ENCODE peak calls at places on chromosomes 2 and 18, in ten cellular contexts. One of them, this sample, is unnamed.

GRCh38 chr2:118089015-118089800 is 937 bp downstream of the INSIG2 start:
- DNase-seq in activated CD8-positive, alpha-beta T cell treated with anti-CD3 and anti-CD28 coated beads, Interleukin-2, amount 10 ng/mL, durations not matched to agents 7 days and 5 days: peak; percentile 48
- DNase-seq in effector CD4-positive, alpha-beta T cell: no peak
- DNase-seq in activated naive CD4-positive, alpha-beta T cell: no peak
- DNase-seq in fibroblast of the conjunctiva: no peak
- DNase-seq in HTR-8/SVneo: peak; percentile 3
- DNase-seq in ELF-1: peak; percentile 29
- DNase-seq in transverse colon: peak; percentile 31
- DNase-seq in AG04450: no peak
- DNase-seq in endodermal cell: peak; percentile 54
- DNase-seq in this sample: no peak

GRCh38 chr18:52394602-52395001 is 54.6 kb downstream of the DCC start:
- DNase-seq in activated CD8-positive, alpha-beta T cell treated with anti-CD3 and anti-CD28 coated beads, Interleukin-2, amount 10 ng/mL, durations not matched to agents 7 days and 5 days: no peak
- DNase-seq in effector CD4-positive, alpha-beta T cell: no peak
- DNase-seq in activated naive CD4-positive, alpha-beta T cell: no peak
- DNase-seq in fibroblast of the conjunctiva: no peak
- DNase-seq in HTR-8/SVneo: no peak
- DNase-seq in ELF-1: no peak
- DNase-seq in transverse colon: no peak
- DNase-seq in AG04450: no peak
- DNase-seq in endodermal cell: no peak
- DNase-seq in this sample: no peak

GRCh38 chr2:74696758-74697327 is 42.8 kb downstream of the SEMA4F start:
- DNase-seq in activated CD8-positive, alpha-beta T cell treated with anti-CD3 and anti-CD28 coated beads, Interleukin-2, amount 10 ng/mL, durations not matched to agents 7 days and 5 days: no peak
- DNase-seq in effector CD4-positive, alpha-beta T cell: no peak
- DNase-seq in activated naive CD4-positive, alpha-beta T cell: no peak
- DNase-seq in fibroblast of the conjunctiva: peak; percentile 82
- DNase-seq in HTR-8/SVneo: no peak
- DNase-seq in ELF-1: no peak
- DNase-seq in transverse colon: no peak
- DNase-seq in AG04450: peak; percentile 72
- DNase-seq in endodermal cell: no peak
- DNase-seq in this sample: no peak

GRCh38 chr2:201654611-201655384 is 11.5 kb upstream of the TMEM237 start:
- DNase-seq in activated CD8-positive, alpha-beta T cell treated with anti-CD3 and anti-CD28 coated beads, Interleukin-2, amount 10 ng/mL, durations not matched to agents 7 days and 5 days: no peak
- DNase-seq in effector CD4-positive, alpha-beta T cell: no peak
- DNase-seq in activated naive CD4-positive, alpha-beta T cell: no peak
- DNase-seq in fibroblast of the conjunctiva: no peak
- DNase-seq in HTR-8/SVneo: peak; percentile 34
- DNase-seq in ELF-1: no peak
- DNase-seq in transverse colon: no peak
- DNase-seq in AG04450: peak; percentile 67
- DNase-seq in endodermal cell: no peak
- DNase-seq in this sample: no peak

GRCh38 chr2:221283896-221284295 is 288.2 kb downstream of the EPHA4 start:
- DNase-seq in activated CD8-positive, alpha-beta T cell treated with anti-CD3 and anti-CD28 coated beads, Interleukin-2, amount 10 ng/mL, durations not matched to agents 7 days and 5 days: no peak
- DNase-seq in effector CD4-positive, alpha-beta T cell: no peak
- DNase-seq in activated naive CD4-positive, alpha-beta T cell: no peak
- DNase-seq in fibroblast of the conjunctiva: no peak
- DNase-seq in HTR-8/SVneo: peak; percentile 5
- DNase-seq in ELF-1: no peak
- DNase-seq in transverse colon: no peak
- DNase-seq in AG04450: no peak
- DNase-seq in endodermal cell: no peak
- DNase-seq in this sample: no peak

GRCh38 chr18:79538635-79539034 is 141.0 kb upstream of the CTDP1 start:
- DNase-seq in activated CD8-positive, alpha-beta T cell treated with anti-CD3 and anti-CD28 coated beads, Interleukin-2, amount 10 ng/mL, durations not matched to agents 7 days and 5 days: no peak
- DNase-seq in effector CD4-positive, alpha-beta T cell: no peak
- DNase-seq in activated naive CD4-positive, alpha-beta T cell: no peak
- DNase-seq in fibroblast of the conjunctiva: no peak
- DNase-seq in HTR-8/SVneo: no peak
- DNase-seq in ELF-1: no peak
- DNase-seq in transverse colon: no peak
- DNase-seq in AG04450: no peak
- DNase-seq in endodermal cell: no peak
- DNase-seq in this sample: no peak

GRCh38 chr18:24488824-24489493 is 28.5 kb downstream of the HRH4 start:
- DNase-seq in activated CD8-positive, alpha-beta T cell treated with anti-CD3 and anti-CD28 coated beads, Interleukin-2, amount 10 ng/mL, durations not matched to agents 7 days and 5 days: no peak
- DNase-seq in effector CD4-positive, alpha-beta T cell: no peak
- DNase-seq in activated naive CD4-positive, alpha-beta T cell: no peak
- DNase-seq in fibroblast of the conjunctiva: peak; percentile 16
- DNase-seq in HTR-8/SVneo: peak; percentile 30
- DNase-seq in ELF-1: peak; percentile 25
- DNase-seq in transverse colon: no peak
- DNase-seq in AG04450: no peak
- DNase-seq in endodermal cell: no peak
- DNase-seq in this sample: no peak

GRCh38 chr2:184053326-184053725 is 545.0 kb upstream of the ZNF804A start:
- DNase-seq in activated CD8-positive, alpha-beta T cell treated with anti-CD3 and anti-CD28 coated beads, Interleukin-2, amount 10 ng/mL, durations not matched to agents 7 days and 5 days: no peak
- DNase-seq in effector CD4-positive, alpha-beta T cell: no peak
- DNase-seq in activated naive CD4-positive, alpha-beta T cell: no peak
- DNase-seq in fibroblast of the conjunctiva: no peak
- DNase-seq in HTR-8/SVneo: no peak
- DNase-seq in ELF-1: no peak
- DNase-seq in transverse colon: peak; percentile 38
- DNase-seq in AG04450: no peak
- DNase-seq in endodermal cell: no peak
- DNase-seq in this sample: no peak

GRCh38 chr2:182477774-182478173 is 50.9 kb upstream of the PDE1A start:
- DNase-seq in activated CD8-positive, alpha-beta T cell treated with anti-CD3 and anti-CD28 coated beads, Interleukin-2, amount 10 ng/mL, durations not matched to agents 7 days and 5 days: no peak
- DNase-seq in effector CD4-positive, alpha-beta T cell: no peak
- DNase-seq in activated naive CD4-positive, alpha-beta T cell: no peak
- DNase-seq in fibroblast of the conjunctiva: no peak
- DNase-seq in HTR-8/SVneo: no peak
- DNase-seq in ELF-1: peak; percentile 8
- DNase-seq in transverse colon: no peak
- DNase-seq in AG04450: no peak
- DNase-seq in endodermal cell: no peak
- DNase-seq in this sample: no peak

GRCh38 chr18:21330122-21330701 is 88.2 kb downstream of the GREB1L start:
- DNase-seq in activated CD8-positive, alpha-beta T cell treated with anti-CD3 and anti-CD28 coated beads, Interleukin-2, amount 10 ng/mL, durations not matched to agents 7 days and 5 days: no peak
- DNase-seq in effector CD4-positive, alpha-beta T cell: no peak
- DNase-seq in activated naive CD4-positive, alpha-beta T cell: no peak
- DNase-seq in fibroblast of the conjunctiva: peak; percentile 20
- DNase-seq in HTR-8/SVneo: peak; percentile 72
- DNase-seq in ELF-1: no peak
- DNase-seq in transverse colon: no peak
- DNase-seq in AG04450: no peak
- DNase-seq in endodermal cell: no peak
- DNase-seq in this sample: no peak

GRCh38 chr2:74850816-74851566 is 17.1 kb downstream of the HK2 start:
- DNase-seq in activated CD8-positive, alpha-beta T cell treated with anti-CD3 and anti-CD28 coated beads, Interleukin-2, amount 10 ng/mL, durations not matched to agents 7 days and 5 days: no peak
- DNase-seq in effector CD4-positive, alpha-beta T cell: no peak
- DNase-seq in activated naive CD4-positive, alpha-beta T cell: no peak
- DNase-seq in fibroblast of the conjunctiva: no peak
- DNase-seq in HTR-8/SVneo: peak; percentile 51
- DNase-seq in ELF-1: no peak
- DNase-seq in transverse colon: no peak
- DNase-seq in AG04450: no peak
- DNase-seq in endodermal cell: no peak
- DNase-seq in this sample: no peak

GRCh38 chr18:79246309-79247108 is 149.2 kb upstream of the NFATC1 start:
- DNase-seq in activated CD8-positive, alpha-beta T cell treated with anti-CD3 and anti-CD28 coated beads, Interleukin-2, amount 10 ng/mL, durations not matched to agents 7 days and 5 days: peak; percentile 75
- DNase-seq in effector CD4-positive, alpha-beta T cell: peak; percentile 46
- DNase-seq in activated naive CD4-positive, alpha-beta T cell: peak; percentile 17
- DNase-seq in fibroblast of the conjunctiva: peak; percentile 39
- DNase-seq in HTR-8/SVneo: peak; percentile 49
- DNase-seq in ELF-1: peak; percentile 94
- DNase-seq in transverse colon: peak; percentile 71
- DNase-seq in AG04450: peak; percentile 15
- DNase-seq in endodermal cell: peak; percentile 94
- DNase-seq in this sample: peak; percentile 58

GRCh38 chr2:98148968-98149697 is 62.2 kb downstream of the VWA3B start:
- DNase-seq in activated CD8-positive, alpha-beta T cell treated with anti-CD3 and anti-CD28 coated beads, Interleukin-2, amount 10 ng/mL, durations not matched to agents 7 days and 5 days: peak; percentile 51
- DNase-seq in effector CD4-positive, alpha-beta T cell: no peak
- DNase-seq in activated naive CD4-positive, alpha-beta T cell: no peak
- DNase-seq in fibroblast of the conjunctiva: peak; percentile 59
- DNase-seq in HTR-8/SVneo: peak; percentile 67
- DNase-seq in ELF-1: no peak
- DNase-seq in transverse colon: no peak
- DNase-seq in AG04450: peak; percentile 7
- DNase-seq in endodermal cell: peak; percentile 54
- DNase-seq in this sample: no peak

GRCh38 chr2:128318776-128319456 is at the start of gene HS6ST1:
- DNase-seq in activated CD8-positive, alpha-beta T cell treated with anti-CD3 and anti-CD28 coated beads, Interleukin-2, amount 10 ng/mL, durations not matched to agents 7 days and 5 days: peak; percentile 82
- DNase-seq in effector CD4-positive, alpha-beta T cell: peak; percentile 85
- DNase-seq in activated naive CD4-positive, alpha-beta T cell: peak; percentile 81
- DNase-seq in fibroblast of the conjunctiva: peak; percentile 37
- DNase-seq in HTR-8/SVneo: peak; percentile 64
- DNase-seq in ELF-1: peak; percentile 59
- DNase-seq in transverse colon: peak; percentile 91
- DNase-seq in AG04450: no peak
- DNase-seq in endodermal cell: peak; percentile 95
- DNase-seq in this sample: no peak

GRCh38 chr2:1749750-1750149 is 5.4 kb upstream of the PXDN start:
- DNase-seq in activated CD8-positive, alpha-beta T cell treated with anti-CD3 and anti-CD28 coated beads, Interleukin-2, amount 10 ng/mL, durations not matched to agents 7 days and 5 days: no peak
- DNase-seq in effector CD4-positive, alpha-beta T cell: no peak
- DNase-seq in activated naive CD4-positive, alpha-beta T cell: no peak
- DNase-seq in fibroblast of the conjunctiva: no peak
- DNase-seq in HTR-8/SVneo: no peak
- DNase-seq in ELF-1: no peak
- DNase-seq in transverse colon: no peak
- DNase-seq in AG04450: no peak
- DNase-seq in endodermal cell: peak; percentile 35
- DNase-seq in this sample: no peak